ENCODE peak calls at places on chromosomes 16 and 17, in ten cellular contexts. S is HS-5; K is fibroblast of lung; G is AG10803; E is left lung; R is type B pancreatic cell; B is CD4-positive, alpha-beta T cell; F is Peyer's patch; C is activated gamma-delta T cell treated with Interleukin-2 at 50 U/mL for 16 hours; I is SW 1271. T is an unnamed sample.

GRCh38 chr17:80372922-80373570 is 41.9 kb upstream of the ENDOV start:
- DNase-seq in S (no peak), K (no peak), G (no peak), E (no peak), R (no peak), B (no peak), F (no peak), C (no peak), I (no peak), T (no peak)

GRCh38 chr16:85257483-85257882 is 145.2 kb upstream of the CIBAR2 start:
- DNase-seq in S (no peak), K (no peak), G (no peak), E (no peak), R (no peak), B (no peak), F (no peak), C (no peak), I (no peak), T (no peak)

GRCh38 chr17:82658331-82658730 is 10.1 kb upstream of the WDR45B start:
- DNase-seq in S (no peak), K (no peak), G (no peak), E (no peak), R (no peak), B (no peak), F (no peak), C (no peak), I (no peak), T (no peak)

GRCh38 chr17:66847704-66848103 is 12.8 kb downstream of the CACNG5 start:
- DNase-seq in S (no peak), K (no peak), G (no peak), E (no peak), R (no peak), B (no peak), F (no peak), C (no peak), I (no peak), T (no peak)

GRCh38 chr17:44444735-44445105 is 55.3 kb upstream of the ITGA2B start:
- DNase-seq in S (no peak), K (peak), G (peak), E (no peak), R (no peak), B (no peak), F (no peak), C (no peak), I (no peak), T (peak)

GRCh38 chr17:16988749-16989229 is 16.9 kb upstream of the TNFRSF13B start:
- DNase-seq in S (no peak), K (no peak), G (no peak), E (no peak), R (no peak), B (no peak), F (peak), C (no peak), I (no peak), T (no peak)

GRCh38 chr17:72297326-72298115 is 176.7 kb downstream of the SOX9 start:
- DNase-seq in S (peak), K (peak), G (peak), E (no peak), R (no peak), B (no peak), F (no peak), C (no peak), I (no peak), T (peak)

GRCh38 chr16:67528222-67528869 is at the start of gene RIPOR1:
- DNase-seq in S (no peak), K (no peak), G (peak), E (peak), R (peak), B (no peak), F (peak), C (no peak), I (no peak), T (no peak)

GRCh38 chr16:2002406-2003230 is 7.0 kb downstream of the ZNF598 start:
- DNase-seq in S (no peak), K (no peak), G (no peak), E (no peak), R (no peak), B (no peak), F (no peak), C (no peak), I (no peak), T (no peak)

GRCh38 chr17:78369791-78370381 is 8.6 kb upstream of the PGS1 start:
- DNase-seq in S (no peak), K (no peak), G (no peak), E (no peak), R (no peak), B (no peak), F (no peak), C (no peak), I (no peak), T (no peak)

GRCh38 chr16:55351936-55352335 is 27.9 kb downstream of the IRX6 start:
- DNase-seq in S (no peak), K (no peak), G (no peak), E (no peak), R (no peak), B (no peak), F (no peak), C (no peak), I (no peak), T (no peak)

GRCh38 chr17:50620848-50621247 is 13.8 kb upstream of the ABCC3 start:
- DNase-seq in S (no peak), K (no peak), G (no peak), E (no peak), R (no peak), B (no peak), F (no peak), C (no peak), I (no peak), T (no peak)

GRCh38 chr17:47879028-47879585 is 16.9 kb upstream of the SP2 start:
- DNase-seq in S (no peak), K (no peak), G (peak), E (no peak), R (no peak), B (no peak), F (no peak), C (no peak), I (no peak), T (peak)

GRCh38 chr17:71726320-71726719 is 394.5 kb upstream of the SOX9 start:
- DNase-seq in S (no peak), K (peak), G (no peak), E (no peak), R (no peak), B (no peak), F (no peak), C (no peak), I (no peak), T (no peak)